ENCODE peak calls at places on chromosomes 6 and 20, in seven cellular contexts. S, B, P, J, Z, K and W are unnamed samples.
A peak's percentile ranks its signal among the peaks of the same experiment; 100 is the strongest.

GRCh38 chr6:15511248-15512125 is 151.3 kb downstream of the DTNBP1 start:
- DNase-seq in B (no peak), J (no peak), Z (no peak), K (no peak), S (no peak), P (no peak), W (no peak)

GRCh38 chr20:43916073-43916874 is 1.6 kb downstream of the TOX2 start:
- DNase-seq in S (no peak), Z (no peak), B (no peak), J (peak; percentile 33), P (peak; percentile 44), K (peak; percentile 50), W (peak; percentile 48)

GRCh38 chr20:33569290-33570094 is 79.6 kb downstream of the CBFA2T2 start:
- DNase-seq in S (no peak), B (no peak), J (no peak), P (no peak), Z (peak; percentile 95), K (no peak), W (no peak)

GRCh38 chr20:55205684-55206083 is 730.3 kb downstream of the DOK5 start:
- DNase-seq in K (no peak), B (no peak), Z (peak; percentile 47), J (no peak), P (peak; percentile 44), S (no peak), W (no peak)

GRCh38 chr6:35136185-35136584 is 5.0 kb downstream of the TCP11 start:
- DNase-seq in K (peak; percentile 12), Z (no peak), S (no peak), B (no peak), J (no peak), P (no peak), W (no peak)

GRCh38 chr20:24048014-24048611 is 59.5 kb upstream of the GGTLC1 start:
- DNase-seq in P (no peak), Z (no peak), J (no peak), S (no peak), K (no peak), B (no peak), W (no peak)

GRCh38 chr6:169093121-169093723 is 160.4 kb downstream of the THBS2 start:
- DNase-seq in B (no peak), P (no peak), J (no peak), S (no peak), Z (no peak), K (no peak), W (no peak)

GRCh38 chr6:147285087-147285855 is 81.1 kb downstream of the STXBP5 start:
- DNase-seq in B (peak; percentile 25), K (no peak), J (peak; percentile 76), S (no peak), P (peak; percentile 57), Z (peak; percentile 57), W (peak; percentile 75)

GRCh38 chr6:12924911-12925310 is 208.3 kb downstream of the PHACTR1 start:
- DNase-seq in J (no peak), S (no peak), P (no peak), Z (no peak), B (no peak), K (no peak), W (no peak)

GRCh38 chr20:1946762-1947534 is 46.9 kb downstream of the PDYN start:
- DNase-seq in J (peak; percentile 43), S (no peak), K (no peak), P (peak; percentile 35), B (no peak), Z (peak; percentile 85), W (peak; percentile 60)

GRCh38 chr6:111781055-111781708 is 92.1 kb downstream of the FYN start:
- DNase-seq in Z (peak; percentile 67), B (no peak), K (no peak), S (no peak), P (peak; percentile 42), J (peak; percentile 74), W (peak; percentile 89)

GRCh38 chr6:45677381-45677992 is 299.8 kb upstream of the SUPT3H start:
- DNase-seq in P (peak; percentile 74), S (no peak), B (no peak), K (peak; percentile 50), Z (peak; percentile 49), J (peak; percentile 53), W (peak; percentile 48)

GRCh38 chr6:28587011-28587745 is 61.5 kb downstream of the GPX5 start:
- DNase-seq in S (peak; percentile 94), P (peak; percentile 70), Z (peak; percentile 93), J (peak; percentile 50), B (no peak), K (peak; percentile 85), W (peak; percentile 48)

GRCh38 chr6:28587746-28588075 is 62.0 kb downstream of the GPX5 start:
- DNase-seq in Z (no peak), K (no peak), S (no peak), B (no peak), J (peak; percentile 10), P (peak; percentile 46), W (peak; percentile 20)

GRCh38 chr6:28583463-28583862 is 57.8 kb downstream of the GPX5 start:
- DNase-seq in S (no peak), K (no peak), J (no peak), B (no peak), P (no peak), Z (no peak), W (no peak)

GRCh38 chr6:28586273-28586672 is 60.6 kb downstream of the GPX5 start:
- DNase-seq in B (no peak), Z (peak; percentile 77), K (no peak), S (no peak), J (no peak), P (peak; percentile 17), W (no peak)

GRCh38 chr6:28585335-28585734 is 59.7 kb downstream of the GPX5 start:
- DNase-seq in Z (peak; percentile 83), S (no peak), J (peak; percentile 85), P (peak; percentile 67), B (no peak), K (no peak), W (peak; percentile 51)
- TF ChIP-seq CTCF in Z (no peak), S (no peak), J (peak; percentile 40), P (no peak), B (no peak), K (no peak), W (peak; percentile 29)

GRCh38 chr20:50724851-50725721 is 6.3 kb upstream of the PARD6B start:
- DNase-seq in K (no peak), Z (peak; percentile 98), P (peak; percentile 98), J (peak; percentile 97), B (peak; percentile 97), S (no peak), W (peak; percentile 96)

GRCh38 chr20:50723672-50724071 is 7.7 kb upstream of the PARD6B start:
- DNase-seq in S (no peak), B (no peak), Z (no peak), K (no peak), P (no peak), J (no peak), W (no peak)

GRCh38 chr20:50725722-50726000 is 5.7 kb upstream of the PARD6B start:
- DNase-seq in S (no peak), Z (no peak), J (no peak), B (no peak), P (no peak), K (no peak), W (no peak)

GRCh38 chr20:50722466-50723155 is 8.8 kb upstream of the PARD6B start:
- DNase-seq in P (no peak), J (no peak), B (no peak), S (no peak), Z (no peak), K (no peak), W (no peak)

GRCh38 chr20:50724112-50724724 is 7.2 kb upstream of the PARD6B start:
- DNase-seq in S (no peak), B (no peak), P (no peak), Z (no peak), J (no peak), K (no peak), W (no peak)
- H3K4me3 ChIP-seq in S (no peak overlapping the region), B (no peak overlapping the region), P (no peak overlapping the region), Z (no peak overlapping the region), J (no peak overlapping the region), K (no peak overlapping the region), W (no peak overlapping the region)

DNA sequence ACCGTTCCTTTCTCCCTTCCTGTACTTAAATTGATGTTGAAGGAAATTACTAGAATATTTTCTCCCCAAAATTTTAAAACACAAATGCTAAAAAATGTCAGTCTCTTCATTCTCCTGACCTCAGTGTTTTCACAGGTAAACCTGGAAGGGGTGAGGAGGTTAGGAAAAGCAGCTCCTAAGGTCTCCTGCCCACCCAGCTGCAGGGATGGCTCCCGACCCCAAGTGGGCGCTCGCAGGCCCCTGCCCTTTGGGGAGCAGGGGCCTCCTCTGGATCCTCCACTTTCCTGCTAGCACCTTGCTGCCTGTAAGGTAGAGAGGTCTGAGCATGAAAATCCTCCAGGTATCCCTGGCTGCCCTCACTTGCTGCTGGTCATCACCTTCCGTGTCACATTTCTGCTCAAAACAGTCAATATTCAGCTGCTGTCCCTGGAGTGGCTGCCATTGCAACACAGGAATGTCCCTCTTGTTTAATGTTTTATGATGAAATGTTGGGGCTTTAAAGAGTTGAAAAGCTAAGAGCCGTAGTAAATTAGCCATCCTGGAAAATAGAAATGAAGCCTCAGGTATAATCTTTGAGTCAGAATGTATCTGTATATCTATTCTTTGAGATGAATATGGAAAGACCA is 10.9 kb upstream of the HSP90AB1 start:
- DNase-seq in J (no peak), K (no peak), B (no peak), S (no peak), Z (no peak), P (no peak), W (no peak)
- TF ChIP-seq CTCF in J (no peak), K (peak; percentile 2), B (no peak), S (no peak), Z (no peak), P (no peak), W (no peak)

GRCh38 chr20:25056601-25057233 is 1.2 kb downstream of the ACSS1 start:
- DNase-seq in P (no peak), S (peak; percentile 77), Z (no peak), K (no peak), J (no peak), B (no peak), W (no peak)
- H3K4me3 ChIP-seq in P (peak overlapping the region; percentile 62), S (peak overlapping the region; percentile 85), Z (peak overlapping the region; percentile 60), K (peak overlapping the region; percentile 82), J (peak overlapping the region; percentile 68), B (peak overlapping the region; percentile 66), W (peak overlapping the region; percentile 61)